ENCODE peak calls at places on chromosome 10, in four cellular contexts. X, Y, R and O are unnamed samples.
A peak's percentile ranks its signal among the peaks of the same experiment; 100 is the strongest.

GRCh38 chr10:24873281-24873683 is 79.1 kb downstream of the PRTFDC1 start:
- DNase-seq in X (peak; percentile 68), Y (no peak), R (no peak), O (no peak)

GRCh38 chr10:69636626-69637550 is 6.8 kb downstream of the FAM241B start:
- DNase-seq in X (no peak), Y (peak; percentile 66), R (no peak), O (no peak)

GRCh38 chr10:93751832-93752231 is 5.9 kb upstream of the LGI1 start:
- DNase-seq in X (no peak), Y (peak; percentile 42), R (peak; percentile 29), O (peak; percentile 76)

GRCh38 chr10:79347226-79347893 is at the start of gene PPIF:
- DNase-seq in X (peak; percentile 79), Y (peak; percentile 96), R (peak; percentile 95), O (peak; percentile 95)

GRCh38 chr10:117090831-117091230 is 47.2 kb downstream of the VAX1 start:
- DNase-seq in X (no peak), Y (no peak), R (no peak), O (no peak)

GRCh38 chr10:69963178-69963834 is 89.3 kb upstream of the MACROH2A2 start:
- DNase-seq in X (no peak), Y (no peak), R (no peak), O (no peak)

GRCh38 chr10:7432884-7433726 is 22.3 kb upstream of the SFMBT2 start:
- DNase-seq in X (no peak), Y (no peak), R (no peak), O (peak; percentile 66)

GRCh38 chr10:16441106-16441850 is 4.5 kb downstream of the PTER start:
- DNase-seq in X (no peak), Y (no peak), R (no peak), O (no peak)

GRCh38 chr10:111231779-111232178 is 154.9 kb downstream of the ADRA2A start:
- DNase-seq in X (no peak), Y (no peak), R (no peak), O (no peak)

GRCh38 chr10:32477499-32477898 is 31.6 kb downstream of the CCDC7 start:
- DNase-seq in X (no peak), Y (no peak), R (no peak), O (no peak)

GRCh38 chr10:49629286-49629915 is 15.6 kb downstream of the CHAT start:
- DNase-seq in X (no peak), Y (peak; percentile 0), R (no peak), O (no peak)
- TF ChIP-seq ELF4 in X (no peak), Y (no peak), R (no peak), O (no peak)

GRCh38 chr10:29828440-29828894 is 193.7 kb upstream of the SVIL start:
- DNase-seq in X (no peak), Y (no peak), R (no peak), O (no peak)
- TF ChIP-seq ELF4 in X (no peak), Y (no peak), R (no peak), O (no peak)

DNA sequence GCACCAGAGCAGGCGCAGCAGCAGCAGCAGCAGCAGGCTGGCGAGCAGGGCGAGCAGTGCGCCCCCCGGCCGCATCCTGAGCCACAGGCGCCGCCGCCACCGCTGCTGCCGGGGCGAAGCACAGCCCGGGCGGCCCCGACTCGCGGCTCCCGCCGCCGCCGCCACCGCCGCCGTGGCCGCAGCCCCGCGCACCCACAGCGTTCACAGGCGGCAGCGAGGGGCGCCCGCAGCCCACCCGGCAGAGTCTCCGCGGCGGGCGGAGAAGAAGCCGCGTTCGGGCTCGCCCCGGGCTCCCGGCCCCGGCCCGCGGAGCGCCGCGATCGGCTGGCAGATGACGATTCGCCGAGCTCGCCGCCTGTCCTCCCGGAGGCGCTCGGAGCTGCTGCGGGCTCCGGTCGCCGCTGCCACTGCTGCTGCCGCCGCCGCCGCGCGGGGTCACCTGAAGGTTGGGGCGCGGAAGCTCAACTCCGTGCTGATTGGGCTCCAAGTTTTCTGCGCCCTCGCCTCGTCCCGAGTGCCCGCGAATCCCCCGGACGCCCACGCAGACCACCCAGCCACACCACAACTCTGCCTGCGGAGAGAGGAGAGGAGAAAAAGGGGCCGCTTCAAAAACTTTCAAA is at the start of gene ST8SIA6:
- DNase-seq in X (no peak), Y (peak; percentile 66), R (peak; percentile 69), O (peak; percentile 66)
- TF ChIP-seq ELF4 in X (no peak), Y (no peak), R (no peak), O (no peak)

DNA sequence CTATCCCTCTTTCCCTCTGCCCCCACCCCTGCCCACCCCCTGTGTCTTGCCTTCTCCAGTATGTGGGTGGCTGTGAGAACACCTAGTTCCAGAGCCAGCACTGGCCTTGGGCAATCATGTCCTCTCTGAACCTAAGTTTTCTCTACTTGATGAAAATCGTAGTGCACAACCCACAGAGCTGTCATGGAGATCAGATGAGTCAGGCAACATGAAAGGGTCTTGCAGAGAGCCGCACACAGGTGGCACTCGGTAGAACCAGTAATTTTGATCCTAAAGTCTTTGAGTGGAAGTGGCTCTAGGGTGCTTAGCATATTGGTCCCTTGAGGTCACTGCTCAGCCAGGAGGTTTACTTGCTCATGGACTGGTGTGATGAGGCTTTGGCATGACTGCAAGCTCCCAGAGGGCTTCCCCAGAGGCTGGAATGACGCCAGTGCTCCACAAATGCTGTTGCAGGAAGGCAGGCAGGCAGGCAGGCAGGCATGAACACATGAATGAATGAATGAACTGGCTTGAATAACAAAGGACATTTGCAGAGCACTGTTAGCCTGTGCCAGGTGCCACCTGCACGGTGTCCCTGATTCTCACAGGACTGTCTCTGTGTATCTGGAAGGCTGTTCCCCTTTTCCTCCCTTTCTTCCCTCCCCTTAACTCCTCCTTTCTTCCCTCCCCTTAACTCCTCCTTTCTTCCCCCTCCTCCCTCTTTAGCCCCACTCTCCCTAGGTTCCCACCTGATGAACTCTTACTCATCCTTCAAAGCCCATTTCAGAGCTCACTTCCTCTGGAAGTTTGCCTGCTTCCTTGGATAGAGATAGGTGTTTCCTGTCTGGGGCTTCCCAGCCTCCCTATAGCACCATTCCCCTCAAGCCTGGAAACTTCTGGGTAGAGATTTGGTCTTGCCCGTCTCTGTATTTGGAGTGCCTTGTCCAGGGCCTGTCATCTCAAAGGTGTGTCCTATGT is 27.2 kb upstream of the CTBP2 start:
- DNase-seq in X (no peak), Y (no peak), R (no peak), O (no peak)
- TF ChIP-seq ELF4 in X (no peak), Y (no peak), R (no peak), O (no peak)

DNA sequence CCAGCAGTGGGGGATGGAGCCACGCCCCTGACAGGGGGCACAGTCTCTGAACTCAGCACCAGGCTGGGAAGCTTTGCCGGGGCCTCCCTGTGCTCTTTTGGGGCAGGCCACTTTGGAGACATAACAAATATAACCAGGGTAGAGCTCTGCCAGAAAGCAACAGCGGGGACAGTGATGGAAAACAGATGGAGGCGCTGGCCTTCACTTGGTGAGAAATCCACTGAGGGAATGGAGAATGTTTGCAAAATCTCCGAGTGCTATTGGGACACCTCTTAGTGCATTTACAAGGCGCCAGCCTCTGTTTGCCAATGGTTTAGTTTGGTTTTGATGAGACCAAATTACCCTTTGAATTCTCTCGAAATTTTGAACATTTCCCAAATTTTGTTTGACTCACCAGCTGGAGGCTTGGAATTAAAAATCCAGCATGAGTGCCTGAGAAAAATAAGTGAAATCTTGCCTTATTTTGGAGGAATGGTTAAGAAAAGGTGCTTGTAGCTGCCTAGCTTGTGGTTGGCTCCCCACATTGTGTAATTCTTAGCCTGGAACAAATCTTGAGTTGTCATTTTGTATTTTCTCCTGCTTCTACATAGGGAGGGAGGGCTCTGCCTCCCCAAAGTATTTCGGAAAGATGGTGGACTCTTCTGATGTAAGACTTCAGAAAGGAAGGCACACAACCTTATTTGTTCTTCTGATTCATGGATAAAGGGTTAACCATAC is 980.5 kb downstream of the LRMDA start:
- DNase-seq in X (no peak), Y (no peak), R (no peak), O (no peak)
- TF ChIP-seq ELF4 in X (no peak), Y (no peak), R (no peak), O (no peak)

DNA sequence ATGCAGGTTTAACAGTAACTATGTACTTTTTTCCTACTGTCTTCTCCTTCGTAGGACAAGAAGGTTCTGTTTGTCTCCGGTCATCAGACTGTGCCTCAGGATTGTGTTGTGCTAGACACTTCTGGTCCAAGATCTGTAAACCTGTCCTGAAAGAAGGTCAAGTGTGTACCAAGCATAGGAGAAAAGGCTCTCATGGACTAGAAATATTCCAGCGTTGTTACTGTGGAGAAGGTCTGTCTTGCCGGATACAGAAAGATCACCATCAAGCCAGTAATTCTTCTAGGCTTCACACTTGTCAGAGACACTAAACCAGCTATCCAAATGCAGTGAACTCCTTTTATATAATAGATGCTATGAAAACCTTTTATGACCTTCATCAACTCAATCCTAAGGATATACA is 2.4 kb downstream of the DKK1 start:
- DNase-seq in X (no peak), Y (no peak), R (no peak), O (no peak)
- TF ChIP-seq ELF4 in X (no peak), Y (no peak), R (no peak), O (no peak)

GRCh38 chr10:3720228-3721019 is 64.6 kb downstream of the KLF6 start:
- DNase-seq in X (peak; percentile 17), Y (no peak), R (no peak), O (no peak)
- TF ChIP-seq ELF4 in X (no peak), Y (no peak), R (no peak), O (no peak)

DNA sequence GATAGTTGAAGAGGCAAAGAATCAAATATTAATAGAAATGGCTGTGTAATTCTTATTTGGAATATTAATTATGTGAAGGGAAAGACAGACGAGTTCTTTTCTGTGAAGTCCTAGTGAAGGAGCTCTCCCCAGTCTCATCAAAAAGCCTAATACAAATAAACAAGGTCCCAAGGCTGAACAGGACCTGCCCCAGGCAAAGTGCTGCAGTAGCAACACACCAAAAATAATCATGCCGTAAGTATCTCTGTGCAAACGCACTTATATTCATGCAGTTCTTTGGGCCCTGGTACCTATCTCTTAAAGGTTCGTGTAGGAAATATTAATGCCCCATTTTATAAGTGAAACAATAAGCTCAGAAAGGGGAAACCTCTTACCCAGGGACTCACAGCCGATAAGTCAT is 12.2 kb upstream of the CHST15 start:
- DNase-seq in X (no peak), Y (no peak), R (no peak), O (peak; percentile 53)
- TF ChIP-seq ELF4 in X (no peak), Y (no peak), R (no peak), O (no peak)

DNA sequence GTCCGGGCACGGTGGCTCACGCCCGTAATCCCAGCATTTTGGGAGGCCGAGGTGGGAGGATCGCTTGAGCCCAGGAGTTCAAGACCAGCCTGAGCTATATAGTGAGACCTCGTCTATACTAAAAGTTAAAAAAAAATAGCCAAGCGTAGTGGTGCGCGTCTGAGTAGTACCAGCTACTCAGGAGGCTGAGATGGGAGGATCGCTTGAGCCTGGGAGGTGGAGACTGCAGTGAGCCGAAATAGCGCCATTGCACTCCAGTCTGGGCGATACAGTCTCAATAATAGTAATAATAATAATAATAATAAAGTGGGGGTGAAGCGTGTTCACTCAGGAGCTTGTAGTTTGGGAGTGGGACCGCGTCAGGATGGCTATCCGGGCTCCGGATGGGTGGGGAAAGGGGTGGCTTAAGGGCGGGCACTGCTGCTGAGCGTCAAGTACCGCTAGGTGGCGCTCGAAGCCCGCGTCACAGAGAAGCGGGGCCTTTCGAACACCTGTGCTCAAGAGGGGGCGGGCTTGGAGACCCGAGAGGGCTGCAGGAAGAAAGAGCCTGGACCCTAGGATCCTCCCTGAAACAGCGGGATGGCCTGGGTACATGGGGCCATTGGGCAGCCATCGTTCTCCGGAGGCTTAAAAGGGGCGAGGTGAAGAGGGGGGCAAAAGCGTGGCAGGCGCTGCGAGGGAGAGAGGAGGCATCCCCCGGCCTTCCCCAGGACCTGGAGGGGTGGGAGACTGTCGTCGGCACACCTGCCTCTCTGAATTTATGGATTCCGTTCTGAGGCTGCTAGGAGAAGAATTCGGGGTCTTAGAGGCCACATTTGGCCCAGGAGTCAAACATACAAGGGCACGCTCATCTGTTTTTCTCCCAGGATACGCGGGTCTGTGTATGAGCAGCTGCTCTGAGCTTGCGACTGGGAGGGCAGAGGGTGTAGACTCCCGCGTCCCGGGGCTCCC is 14.5 kb downstream of the LBX1 start:
- DNase-seq in X (peak; percentile 50), Y (peak; percentile 93), R (peak; percentile 75), O (peak; percentile 87)
- TF ChIP-seq ELF4 in X (no peak), Y (no peak), R (no peak), O (no peak)

GRCh38 chr10:80407836-80408197 is 534 bp upstream of the PRXL2A start:
- DNase-seq in X (peak; percentile 63), Y (no peak), R (no peak), O (no peak)
- TF ChIP-seq ELF4 in X (no peak), Y (no peak), R (no peak), O (no peak)